ENCODE peak calls at places on chromosome 22, in ten cellular contexts. One of them, this sample, is unnamed.

GRCh38 chr22:21568207-21569075 is 927 bp downstream of the UBE2L3 start:
- DNase-seq in SHP77: no peak
- DNase-seq in cardiac fibroblast: peak
- DNase-seq in endothelial cell: peak
- DNase-seq in amniotic epithelial cell: peak
- DNase-seq in cardiac muscle cell: peak
- DNase-seq in T follicular helper cell: no peak
- DNase-seq in GM12865: peak
- DNase-seq in SW 1271: peak
- DNase-seq in GM12891: no peak
- DNase-seq in this sample: no peak

GRCh38 chr22:34475886-34476285 is 555.6 kb upstream of the LARGE1 start:
- DNase-seq in SHP77: no peak
- DNase-seq in cardiac fibroblast: no peak
- DNase-seq in endothelial cell: no peak
- DNase-seq in amniotic epithelial cell: no peak
- DNase-seq in cardiac muscle cell: no peak
- DNase-seq in T follicular helper cell: no peak
- DNase-seq in GM12865: no peak
- DNase-seq in SW 1271: no peak
- DNase-seq in GM12891: no peak
- DNase-seq in this sample: no peak

GRCh38 chr22:22099833-22100812 is 117.5 kb upstream of the TOP3B start:
- DNase-seq in SHP77: no peak
- DNase-seq in cardiac fibroblast: peak
- DNase-seq in endothelial cell: no peak
- DNase-seq in amniotic epithelial cell: no peak
- DNase-seq in cardiac muscle cell: no peak
- DNase-seq in T follicular helper cell: no peak
- DNase-seq in GM12865: peak
- DNase-seq in SW 1271: no peak
- DNase-seq in GM12891: no peak
- DNase-seq in this sample: no peak

GRCh38 chr22:19666663-19667593 is 47.4 kb upstream of the SEPTIN5 start:
- DNase-seq in SHP77: no peak
- DNase-seq in cardiac fibroblast: peak
- DNase-seq in endothelial cell: no peak
- DNase-seq in amniotic epithelial cell: no peak
- DNase-seq in cardiac muscle cell: no peak
- DNase-seq in T follicular helper cell: no peak
- DNase-seq in GM12865: no peak
- DNase-seq in SW 1271: no peak
- DNase-seq in GM12891: no peak
- DNase-seq in this sample: no peak

GRCh38 chr22:28142361-28142801 is 223.3 kb upstream of the PITPNB start:
- DNase-seq in SHP77: no peak
- DNase-seq in cardiac fibroblast: peak
- DNase-seq in endothelial cell: no peak
- DNase-seq in amniotic epithelial cell: peak
- DNase-seq in cardiac muscle cell: no peak
- DNase-seq in T follicular helper cell: no peak
- DNase-seq in GM12865: no peak
- DNase-seq in SW 1271: peak
- DNase-seq in GM12891: no peak
- DNase-seq in this sample: no peak

GRCh38 chr22:45265546-45265945 is 19.2 kb upstream of the UPK3A start:
- DNase-seq in SHP77: no peak
- DNase-seq in cardiac fibroblast: no peak
- DNase-seq in endothelial cell: no peak
- DNase-seq in amniotic epithelial cell: peak
- DNase-seq in cardiac muscle cell: no peak
- DNase-seq in T follicular helper cell: no peak
- DNase-seq in GM12865: no peak
- DNase-seq in SW 1271: no peak
- DNase-seq in GM12891: no peak
- DNase-seq in this sample: no peak

GRCh38 chr22:26797910-26798309 is 140.5 kb downstream of the MIAT start:
- DNase-seq in SHP77: no peak
- DNase-seq in cardiac fibroblast: no peak
- DNase-seq in endothelial cell: peak
- DNase-seq in amniotic epithelial cell: no peak
- DNase-seq in cardiac muscle cell: no peak
- DNase-seq in T follicular helper cell: no peak
- DNase-seq in GM12865: peak
- DNase-seq in SW 1271: no peak
- DNase-seq in GM12891: no peak
- DNase-seq in this sample: no peak

GRCh38 chr22:40210814-40211213 is 33.1 kb downstream of the TNRC6B start:
- DNase-seq in SHP77: no peak
- DNase-seq in cardiac fibroblast: no peak
- DNase-seq in endothelial cell: no peak
- DNase-seq in amniotic epithelial cell: no peak
- DNase-seq in cardiac muscle cell: no peak
- DNase-seq in T follicular helper cell: no peak
- DNase-seq in GM12865: peak
- DNase-seq in SW 1271: no peak
- DNase-seq in GM12891: peak
- DNase-seq in this sample: no peak

GRCh38 chr22:41230399-41230785 is 10.3 kb downstream of the CHADL start:
- DNase-seq in SHP77: no peak
- DNase-seq in cardiac fibroblast: no peak
- DNase-seq in endothelial cell: no peak
- DNase-seq in amniotic epithelial cell: no peak
- DNase-seq in cardiac muscle cell: no peak
- DNase-seq in T follicular helper cell: no peak
- DNase-seq in GM12865: no peak
- DNase-seq in SW 1271: no peak
- DNase-seq in GM12891: no peak
- DNase-seq in this sample: no peak

GRCh38 chr22:44429941-44430587 is 68.0 kb downstream of the RTL6 start:
- DNase-seq in SHP77: no peak
- DNase-seq in cardiac fibroblast: no peak
- DNase-seq in endothelial cell: no peak
- DNase-seq in amniotic epithelial cell: no peak
- DNase-seq in cardiac muscle cell: no peak
- DNase-seq in T follicular helper cell: no peak
- DNase-seq in GM12865: no peak
- DNase-seq in SW 1271: no peak
- DNase-seq in GM12891: no peak
- DNase-seq in this sample: no peak

GRCh38 chr22:46593211-46593676 is 26.9 kb upstream of the GRAMD4 start:
- DNase-seq in SHP77: no peak
- DNase-seq in cardiac fibroblast: no peak
- DNase-seq in endothelial cell: no peak
- DNase-seq in amniotic epithelial cell: no peak
- DNase-seq in cardiac muscle cell: no peak
- DNase-seq in T follicular helper cell: no peak
- DNase-seq in GM12865: peak
- DNase-seq in SW 1271: no peak
- DNase-seq in GM12891: no peak
- DNase-seq in this sample: no peak

GRCh38 chr22:42716649-42717127 is 4.0 kb downstream of the A4GALT start:
- DNase-seq in SHP77: no peak
- DNase-seq in cardiac fibroblast: no peak
- DNase-seq in endothelial cell: no peak
- DNase-seq in amniotic epithelial cell: no peak
- DNase-seq in cardiac muscle cell: no peak
- DNase-seq in T follicular helper cell: no peak
- DNase-seq in GM12865: peak
- DNase-seq in SW 1271: no peak
- DNase-seq in GM12891: no peak
- DNase-seq in this sample: no peak

GRCh38 chr22:44814266-44815098 is 62.1 kb downstream of the ARHGAP8 start:
- DNase-seq in SHP77: no peak
- DNase-seq in cardiac fibroblast: no peak
- DNase-seq in endothelial cell: no peak
- DNase-seq in amniotic epithelial cell: no peak
- DNase-seq in cardiac muscle cell: no peak
- DNase-seq in T follicular helper cell: no peak
- DNase-seq in GM12865: no peak
- DNase-seq in SW 1271: no peak
- DNase-seq in GM12891: no peak
- DNase-seq in this sample: no peak

GRCh38 chr22:22691716-22692701 is 47.6 kb downstream of the GGTLC2 start:
- DNase-seq in SHP77: no peak
- DNase-seq in cardiac fibroblast: peak
- DNase-seq in endothelial cell: no peak
- DNase-seq in amniotic epithelial cell: peak
- DNase-seq in cardiac muscle cell: no peak
- DNase-seq in T follicular helper cell: no peak
- DNase-seq in GM12865: no peak
- DNase-seq in SW 1271: no peak
- DNase-seq in GM12891: no peak
- DNase-seq in this sample: no peak

GRCh38 chr22:23753371-23753770 is 854 bp downstream of the VPREB3 start:
- DNase-seq in SHP77: no peak
- DNase-seq in cardiac fibroblast: no peak
- DNase-seq in endothelial cell: no peak
- DNase-seq in amniotic epithelial cell: no peak
- DNase-seq in cardiac muscle cell: no peak
- DNase-seq in T follicular helper cell: no peak
- DNase-seq in GM12865: no peak
- DNase-seq in SW 1271: no peak
- DNase-seq in GM12891: no peak
- DNase-seq in this sample: no peak

GRCh38 chr22:43749473-43749872 is 62.6 kb downstream of the EFCAB6 start:
- DNase-seq in SHP77: no peak
- DNase-seq in cardiac fibroblast: no peak
- DNase-seq in endothelial cell: no peak
- DNase-seq in amniotic epithelial cell: no peak
- DNase-seq in cardiac muscle cell: no peak
- DNase-seq in T follicular helper cell: no peak
- DNase-seq in GM12865: no peak
- DNase-seq in SW 1271: no peak
- DNase-seq in GM12891: no peak
- DNase-seq in this sample: no peak

GRCh38 chr22:44755956-44756361 is 3.6 kb downstream of the ARHGAP8 start:
- DNase-seq in SHP77: no peak
- DNase-seq in cardiac fibroblast: no peak
- DNase-seq in endothelial cell: no peak
- DNase-seq in amniotic epithelial cell: no peak
- DNase-seq in cardiac muscle cell: no peak
- DNase-seq in T follicular helper cell: no peak
- DNase-seq in GM12865: no peak
- DNase-seq in SW 1271: no peak
- DNase-seq in GM12891: no peak
- DNase-seq in this sample: no peak

GRCh38 chr22:47275479-47276218 is 513.2 kb downstream of the TBC1D22A start:
- DNase-seq in SHP77: peak
- DNase-seq in cardiac fibroblast: peak
- DNase-seq in endothelial cell: no peak
- DNase-seq in amniotic epithelial cell: no peak
- DNase-seq in cardiac muscle cell: no peak
- DNase-seq in T follicular helper cell: no peak
- DNase-seq in GM12865: no peak
- DNase-seq in SW 1271: no peak
- DNase-seq in GM12891: no peak
- DNase-seq in this sample: no peak

GRCh38 chr22:24474649-24475048 is 20.5 kb upstream of the UPB1 start:
- DNase-seq in SHP77: no peak
- DNase-seq in cardiac fibroblast: no peak
- DNase-seq in endothelial cell: no peak
- DNase-seq in amniotic epithelial cell: peak
- DNase-seq in cardiac muscle cell: no peak
- DNase-seq in T follicular helper cell: no peak
- DNase-seq in GM12865: no peak
- DNase-seq in SW 1271: no peak
- DNase-seq in GM12891: no peak
- DNase-seq in this sample: no peak

GRCh38 chr22:35578836-35579575 is 38.1 kb downstream of the MB start:
- DNase-seq in SHP77: no peak
- DNase-seq in cardiac fibroblast: no peak
- DNase-seq in endothelial cell: no peak
- DNase-seq in amniotic epithelial cell: no peak
- DNase-seq in cardiac muscle cell: no peak
- DNase-seq in T follicular helper cell: no peak
- DNase-seq in GM12865: no peak
- DNase-seq in SW 1271: no peak
- DNase-seq in GM12891: no peak
- DNase-seq in this sample: no peak

GRCh38 chr22:46854125-46854870 is 91.8 kb downstream of the TBC1D22A start:
- DNase-seq in SHP77: no peak
- DNase-seq in cardiac fibroblast: peak
- DNase-seq in endothelial cell: no peak
- DNase-seq in amniotic epithelial cell: peak
- DNase-seq in cardiac muscle cell: no peak
- DNase-seq in T follicular helper cell: no peak
- DNase-seq in GM12865: no peak
- DNase-seq in SW 1271: no peak
- DNase-seq in GM12891: no peak
- DNase-seq in this sample: no peak

GRCh38 chr22:49582171-49582570 is 245.5 kb downstream of the BRD1 start:
- DNase-seq in SHP77: no peak
- DNase-seq in cardiac fibroblast: no peak
- DNase-seq in endothelial cell: no peak
- DNase-seq in amniotic epithelial cell: no peak
- DNase-seq in cardiac muscle cell: no peak
- DNase-seq in T follicular helper cell: no peak
- DNase-seq in GM12865: no peak
- DNase-seq in SW 1271: no peak
- DNase-seq in GM12891: no peak
- DNase-seq in this sample: no peak

GRCh38 chr22:21587803-21588611 is 20.5 kb downstream of the UBE2L3 start:
- DNase-seq in SHP77: no peak
- DNase-seq in cardiac fibroblast: peak
- DNase-seq in endothelial cell: no peak
- DNase-seq in amniotic epithelial cell: peak
- DNase-seq in cardiac muscle cell: no peak
- DNase-seq in T follicular helper cell: no peak
- DNase-seq in GM12865: peak
- DNase-seq in SW 1271: no peak
- DNase-seq in GM12891: peak
- DNase-seq in this sample: no peak

GRCh38 chr22:29328566-29329500 is 13.3 kb upstream of the RASL10A start:
- DNase-seq in SHP77: no peak
- DNase-seq in cardiac fibroblast: no peak
- DNase-seq in endothelial cell: no peak
- DNase-seq in amniotic epithelial cell: no peak
- DNase-seq in cardiac muscle cell: no peak
- DNase-seq in T follicular helper cell: no peak
- DNase-seq in GM12865: no peak
- DNase-seq in SW 1271: no peak
- DNase-seq in GM12891: no peak
- DNase-seq in this sample: no peak

GRCh38 chr22:35376728-35377472 is 4.0 kb upstream of the HMOX1 start:
- DNase-seq in SHP77: peak
- DNase-seq in cardiac fibroblast: peak
- DNase-seq in endothelial cell: peak
- DNase-seq in amniotic epithelial cell: peak
- DNase-seq in cardiac muscle cell: peak
- DNase-seq in T follicular helper cell: no peak
- DNase-seq in GM12865: peak
- DNase-seq in SW 1271: peak
- DNase-seq in GM12891: peak
- DNase-seq in this sample: peak

GRCh38 chr22:45638834-45639746 is 32.5 kb upstream of the ATXN10 start:
- DNase-seq in SHP77: peak
- DNase-seq in cardiac fibroblast: peak
- DNase-seq in endothelial cell: no peak
- DNase-seq in amniotic epithelial cell: peak
- DNase-seq in cardiac muscle cell: no peak
- DNase-seq in T follicular helper cell: no peak
- DNase-seq in GM12865: no peak
- DNase-seq in SW 1271: peak
- DNase-seq in GM12891: no peak
- DNase-seq in this sample: no peak

GRCh38 chr22:25494774-25495173 is 69.7 kb upstream of the GRK3 start:
- DNase-seq in SHP77: no peak
- DNase-seq in cardiac fibroblast: no peak
- DNase-seq in endothelial cell: no peak
- DNase-seq in amniotic epithelial cell: no peak
- DNase-seq in cardiac muscle cell: no peak
- DNase-seq in T follicular helper cell: no peak
- DNase-seq in GM12865: peak
- DNase-seq in SW 1271: no peak
- DNase-seq in GM12891: peak
- DNase-seq in this sample: no peak

GRCh38 chr22:27489265-27489675 is 312.3 kb downstream of the MN1 start:
- DNase-seq in SHP77: no peak
- DNase-seq in cardiac fibroblast: peak
- DNase-seq in endothelial cell: no peak
- DNase-seq in amniotic epithelial cell: peak
- DNase-seq in cardiac muscle cell: no peak
- DNase-seq in T follicular helper cell: no peak
- DNase-seq in GM12865: no peak
- DNase-seq in SW 1271: no peak
- DNase-seq in GM12891: no peak
- DNase-seq in this sample: no peak